ENCODE peak calls at places on chromosomes 11 and 22, in nine cellular contexts. One of them, this sample, is unnamed.

GRCh38 chr11:77879218-77879617 is 58.3 kb downstream of the AAMDC start:
- DNase-seq in OCI-LY7: peak
- DNase-seq in foreskin fibroblast: peak
- DNase-seq in body of pancreas: peak
- DNase-seq in Caco-2: no peak
- DNase-seq in AG10803: peak
- DNase-seq in mucosa of descending colon: no peak
- DNase-seq in BE2C: peak
- DNase-seq in esophagus squamous epithelium: no peak
- DNase-seq in this sample: peak

GRCh38 chr11:72586591-72587090 is 87.6 kb downstream of the PDE2A start:
- DNase-seq in esophagus squamous epithelium: no peak
- DNase-seq in mucosa of descending colon: no peak
- DNase-seq in AG10803: no peak
- DNase-seq in foreskin fibroblast: no peak
- DNase-seq in BE2C: no peak
- DNase-seq in OCI-LY7: no peak
- DNase-seq in Caco-2: no peak
- DNase-seq in body of pancreas: no peak
- DNase-seq in this sample: no peak

GRCh38 chr11:117220999-117221774 is 10.7 kb downstream of the PCSK7 start:
- DNase-seq in BE2C: no peak
- DNase-seq in mucosa of descending colon: no peak
- DNase-seq in Caco-2: peak
- DNase-seq in foreskin fibroblast: peak
- DNase-seq in AG10803: no peak
- DNase-seq in esophagus squamous epithelium: no peak
- DNase-seq in OCI-LY7: no peak
- DNase-seq in body of pancreas: no peak
- DNase-seq in this sample: peak

GRCh38 chr11:120090411-120090810 is 47.5 kb downstream of the TRIM29 start:
- DNase-seq in BE2C: no peak
- DNase-seq in AG10803: no peak
- DNase-seq in esophagus squamous epithelium: no peak
- DNase-seq in OCI-LY7: no peak
- DNase-seq in Caco-2: no peak
- DNase-seq in mucosa of descending colon: no peak
- DNase-seq in foreskin fibroblast: no peak
- DNase-seq in body of pancreas: no peak
- DNase-seq in this sample: no peak

GRCh38 chr22:42863349-42863911 is 6.4 kb upstream of the ARFGAP3 start:
- DNase-seq in Caco-2: no peak
- DNase-seq in body of pancreas: no peak
- DNase-seq in esophagus squamous epithelium: no peak
- DNase-seq in AG10803: peak
- DNase-seq in foreskin fibroblast: peak
- DNase-seq in OCI-LY7: no peak
- DNase-seq in BE2C: no peak
- DNase-seq in mucosa of descending colon: no peak
- DNase-seq in this sample: peak

GRCh38 chr11:83566948-83567347 is 280.8 kb upstream of the CCDC90B start:
- DNase-seq in OCI-LY7: no peak
- DNase-seq in esophagus squamous epithelium: no peak
- DNase-seq in Caco-2: no peak
- DNase-seq in mucosa of descending colon: no peak
- DNase-seq in AG10803: peak
- DNase-seq in body of pancreas: no peak
- DNase-seq in BE2C: no peak
- DNase-seq in foreskin fibroblast: peak
- DNase-seq in this sample: peak

GRCh38 chr22:41620646-41621098 is at the start of gene DESI1:
- DNase-seq in body of pancreas: peak
- DNase-seq in OCI-LY7: no peak
- DNase-seq in AG10803: no peak
- DNase-seq in esophagus squamous epithelium: no peak
- DNase-seq in mucosa of descending colon: no peak
- DNase-seq in foreskin fibroblast: no peak
- DNase-seq in BE2C: no peak
- DNase-seq in Caco-2: peak
- DNase-seq in this sample: no peak

GRCh38 chr11:76335827-76336226 is 45.1 kb downstream of the THAP12 start:
- DNase-seq in OCI-LY7: no peak
- DNase-seq in foreskin fibroblast: no peak
- DNase-seq in Caco-2: no peak
- DNase-seq in esophagus squamous epithelium: no peak
- DNase-seq in AG10803: no peak
- DNase-seq in body of pancreas: no peak
- DNase-seq in BE2C: no peak
- DNase-seq in mucosa of descending colon: no peak
- DNase-seq in this sample: no peak

GRCh38 chr11:78647266-78647915 is 72.7 kb upstream of the NARS2 start:
- DNase-seq in AG10803: no peak
- DNase-seq in BE2C: no peak
- DNase-seq in Caco-2: peak
- DNase-seq in body of pancreas: no peak
- DNase-seq in mucosa of descending colon: no peak
- DNase-seq in esophagus squamous epithelium: no peak
- DNase-seq in OCI-LY7: no peak
- DNase-seq in foreskin fibroblast: no peak
- DNase-seq in this sample: no peak

GRCh38 chr11:12785901-12786300 is 111.7 kb downstream of the TEAD1 start:
- DNase-seq in esophagus squamous epithelium: no peak
- DNase-seq in Caco-2: no peak
- DNase-seq in body of pancreas: peak
- DNase-seq in mucosa of descending colon: no peak
- DNase-seq in foreskin fibroblast: no peak
- DNase-seq in OCI-LY7: no peak
- DNase-seq in BE2C: no peak
- DNase-seq in AG10803: no peak
- DNase-seq in this sample: no peak

GRCh38 chr11:57426754-57427691 is at the start of gene SLC43A3:
- DNase-seq in Caco-2: no peak
- DNase-seq in mucosa of descending colon: peak
- DNase-seq in body of pancreas: peak
- DNase-seq in AG10803: peak
- DNase-seq in OCI-LY7: peak
- DNase-seq in BE2C: peak
- DNase-seq in foreskin fibroblast: peak
- DNase-seq in esophagus squamous epithelium: no peak
- DNase-seq in this sample: peak

GRCh38 chr11:57426439-57426753 is 525 bp downstream of the SLC43A3 start:
- DNase-seq in body of pancreas: peak
- DNase-seq in mucosa of descending colon: no peak
- DNase-seq in OCI-LY7: peak
- DNase-seq in foreskin fibroblast: no peak
- DNase-seq in BE2C: no peak
- DNase-seq in Caco-2: no peak
- DNase-seq in AG10803: no peak
- DNase-seq in esophagus squamous epithelium: no peak
- DNase-seq in this sample: no peak

GRCh38 chr11:57428643-57429042 is 1.7 kb upstream of the SLC43A3 start:
- DNase-seq in Caco-2: no peak
- DNase-seq in BE2C: no peak
- DNase-seq in esophagus squamous epithelium: no peak
- DNase-seq in AG10803: no peak
- DNase-seq in OCI-LY7: no peak
- DNase-seq in mucosa of descending colon: no peak
- DNase-seq in body of pancreas: no peak
- DNase-seq in foreskin fibroblast: no peak
- DNase-seq in this sample: no peak

GRCh38 chr11:57425565-57426438 is 1.1 kb downstream of the SLC43A3 start:
- DNase-seq in BE2C: no peak
- DNase-seq in Caco-2: no peak
- DNase-seq in esophagus squamous epithelium: no peak
- DNase-seq in foreskin fibroblast: peak
- DNase-seq in AG10803: peak
- DNase-seq in mucosa of descending colon: peak
- DNase-seq in OCI-LY7: no peak
- DNase-seq in body of pancreas: peak
- DNase-seq in this sample: peak

DNA sequence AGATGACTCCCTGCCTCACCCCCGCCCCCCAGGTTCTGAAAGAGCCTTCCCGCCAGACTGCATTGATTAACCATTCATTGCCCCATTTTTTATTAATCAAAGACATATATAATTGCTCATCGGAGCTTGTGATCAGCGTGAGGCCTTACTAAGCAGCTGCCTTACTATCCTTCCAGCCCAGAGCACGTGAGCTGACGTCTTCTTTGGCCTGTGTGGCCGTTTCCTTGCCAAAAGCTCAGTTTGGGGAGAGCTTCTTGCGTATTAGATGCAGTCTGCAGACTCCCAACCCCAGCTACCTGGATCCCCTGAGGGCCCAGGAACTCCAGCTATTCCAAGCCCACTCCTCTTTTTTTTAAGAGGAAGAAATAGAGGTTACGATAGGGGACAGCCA is 766 bp upstream of the SLC43A3 start:
- DNase-seq in esophagus squamous epithelium: no peak
- DNase-seq in AG10803: peak
- DNase-seq in foreskin fibroblast: peak
- DNase-seq in BE2C: no peak
- DNase-seq in Caco-2: no peak
- DNase-seq in mucosa of descending colon: peak
- DNase-seq in body of pancreas: peak
- DNase-seq in OCI-LY7: no peak
- DNase-seq in this sample: peak
- H3K4me3 ChIP-seq in esophagus squamous epithelium: peak
- H3K4me3 ChIP-seq in AG10803: peak
- H3K4me3 ChIP-seq in foreskin fibroblast: peak
- H3K4me3 ChIP-seq in BE2C: no peak
- H3K4me3 ChIP-seq in Caco-2: no peak
- H3K4me3 ChIP-seq in mucosa of descending colon: no peak
- H3K4me3 ChIP-seq in body of pancreas: no peak
- H3K4me3 ChIP-seq in OCI-LY7: no peak
- H3K4me3 ChIP-seq in this sample: no peak

GRCh38 chr11:111776398-111777093 is 10.4 kb upstream of the PPP2R1B start:
- DNase-seq in Caco-2: no peak
- DNase-seq in esophagus squamous epithelium: no peak
- DNase-seq in OCI-LY7: peak
- DNase-seq in mucosa of descending colon: no peak
- DNase-seq in AG10803: no peak
- DNase-seq in body of pancreas: no peak
- DNase-seq in BE2C: no peak
- DNase-seq in foreskin fibroblast: no peak
- DNase-seq in this sample: no peak
- TF ChIP-seq CTCF in Caco-2: no peak
- TF ChIP-seq CTCF in esophagus squamous epithelium: no peak
- TF ChIP-seq CTCF in OCI-LY7: no peak
- TF ChIP-seq CTCF in mucosa of descending colon: no peak
- TF ChIP-seq CTCF in AG10803: no peak
- TF ChIP-seq CTCF in body of pancreas: no peak
- TF ChIP-seq CTCF in BE2C: no peak
- TF ChIP-seq CTCF in foreskin fibroblast: no peak
- TF ChIP-seq CTCF in this sample: no peak

DNA sequence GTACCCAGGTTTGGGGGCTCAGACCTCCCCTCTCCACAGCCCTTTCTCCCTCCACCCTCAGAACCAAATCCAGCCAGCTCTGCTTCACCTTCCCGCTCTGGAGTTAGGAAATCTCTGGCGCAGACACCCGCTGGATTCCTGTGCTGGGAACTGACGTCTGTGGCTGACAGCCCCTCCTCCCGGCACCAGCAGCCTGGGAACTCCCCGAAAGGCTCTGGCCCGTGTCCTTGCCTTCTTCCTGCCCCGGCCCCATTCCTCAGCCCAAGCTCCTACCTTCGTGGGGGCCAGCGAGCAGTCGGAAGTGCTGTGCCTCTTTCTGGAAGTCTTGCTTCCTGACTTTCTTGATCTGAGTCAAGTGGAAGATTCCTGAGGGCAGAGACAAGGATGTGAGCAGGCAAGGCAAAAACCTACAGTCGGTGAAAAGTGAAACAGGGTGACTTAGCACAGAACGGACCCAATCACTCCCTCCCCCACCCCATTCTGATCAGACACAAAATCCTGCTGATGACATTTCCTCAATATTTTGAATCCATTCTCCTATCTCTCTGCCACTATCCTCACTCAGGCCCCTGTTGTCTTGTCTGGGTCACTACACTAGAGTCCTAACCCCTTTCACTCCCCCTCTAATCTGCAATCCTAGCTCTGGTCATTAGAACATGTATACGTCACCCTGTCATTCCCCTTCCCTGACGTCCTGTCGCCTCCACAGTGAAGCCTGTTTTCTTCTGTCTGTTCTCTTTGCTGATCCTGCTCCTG is 34.1 kb downstream of the CHRDL2 start:
- DNase-seq in AG10803: peak
- DNase-seq in body of pancreas: peak
- DNase-seq in Caco-2: no peak
- DNase-seq in mucosa of descending colon: peak
- DNase-seq in esophagus squamous epithelium: no peak
- DNase-seq in foreskin fibroblast: peak
- DNase-seq in BE2C: no peak
- DNase-seq in OCI-LY7: no peak
- DNase-seq in this sample: peak
- H3K4me3 ChIP-seq in AG10803: peak
- H3K4me3 ChIP-seq in body of pancreas: no peak
- H3K4me3 ChIP-seq in Caco-2: no peak
- H3K4me3 ChIP-seq in mucosa of descending colon: no peak
- H3K4me3 ChIP-seq in esophagus squamous epithelium: peak
- H3K4me3 ChIP-seq in foreskin fibroblast: no peak
- H3K4me3 ChIP-seq in BE2C: no peak
- H3K4me3 ChIP-seq in OCI-LY7: no peak
- H3K4me3 ChIP-seq in this sample: peak

GRCh38 chr11:80632156-80632555 is 1191.3 kb upstream of the TENM4 start:
- DNase-seq in AG10803: no peak
- DNase-seq in esophagus squamous epithelium: no peak
- DNase-seq in body of pancreas: no peak
- DNase-seq in mucosa of descending colon: no peak
- DNase-seq in Caco-2: no peak
- DNase-seq in BE2C: no peak
- DNase-seq in OCI-LY7: no peak
- DNase-seq in foreskin fibroblast: no peak
- DNase-seq in this sample: no peak

GRCh38 chr11:80621871-80622270 is 1181.0 kb upstream of the TENM4 start:
- DNase-seq in AG10803: no peak
- DNase-seq in mucosa of descending colon: no peak
- DNase-seq in foreskin fibroblast: no peak
- DNase-seq in Caco-2: no peak
- DNase-seq in OCI-LY7: no peak
- DNase-seq in BE2C: no peak
- DNase-seq in body of pancreas: no peak
- DNase-seq in esophagus squamous epithelium: no peak
- DNase-seq in this sample: no peak

GRCh38 chr11:80632691-80633090 is 1191.9 kb upstream of the TENM4 start:
- DNase-seq in AG10803: no peak
- DNase-seq in foreskin fibroblast: no peak
- DNase-seq in esophagus squamous epithelium: no peak
- DNase-seq in OCI-LY7: no peak
- DNase-seq in mucosa of descending colon: no peak
- DNase-seq in body of pancreas: no peak
- DNase-seq in BE2C: no peak
- DNase-seq in Caco-2: no peak
- DNase-seq in this sample: no peak

DNA sequence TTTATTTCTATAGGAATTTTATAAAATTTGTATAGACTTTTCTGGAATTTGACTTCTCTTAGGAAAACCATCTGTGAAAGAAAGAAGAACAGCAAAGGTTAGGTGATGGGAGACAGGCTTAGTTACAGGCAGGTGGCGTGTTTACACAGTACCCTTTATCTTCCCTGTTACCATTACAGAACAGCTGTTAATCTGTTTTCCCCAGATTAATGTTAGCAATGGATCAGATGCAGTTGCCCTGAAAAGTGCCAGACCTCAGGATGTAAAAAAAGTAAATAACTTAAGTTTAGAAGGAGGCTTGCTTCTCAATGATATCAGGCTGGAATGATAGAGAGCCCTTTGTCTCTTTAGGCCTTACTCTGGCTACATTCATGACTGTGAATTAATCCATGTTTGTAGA is 1186.5 kb upstream of the TENM4 start:
- DNase-seq in OCI-LY7: no peak
- DNase-seq in mucosa of descending colon: no peak
- DNase-seq in foreskin fibroblast: no peak
- DNase-seq in BE2C: no peak
- DNase-seq in body of pancreas: no peak
- DNase-seq in Caco-2: no peak
- DNase-seq in esophagus squamous epithelium: no peak
- DNase-seq in AG10803: no peak
- DNase-seq in this sample: no peak
- TF ChIP-seq CTCF in OCI-LY7: no peak
- TF ChIP-seq CTCF in mucosa of descending colon: no peak
- TF ChIP-seq CTCF in foreskin fibroblast: no peak
- TF ChIP-seq CTCF in BE2C: no peak
- TF ChIP-seq CTCF in body of pancreas: no peak
- TF ChIP-seq CTCF in Caco-2: no peak
- TF ChIP-seq CTCF in esophagus squamous epithelium: no peak
- TF ChIP-seq CTCF in AG10803: no peak
- TF ChIP-seq CTCF in this sample: no peak

This sample was measured in fibroblast of mammary gland.